ENCODE peak calls at places on chromosomes 2 and 18, in four cellular contexts. I, K, S and A are unnamed samples.

GRCh38 chr2:138708682-138709241 is 71.4 kb downstream of the NXPH2 start:
- DNase-seq in K (no peak), I (peak; percentile 29), S (no peak), A (no peak)

GRCh38 chr2:125424386-125424785 is 1231.6 kb upstream of the GYPC start:
- DNase-seq in S (no peak), K (no peak), I (no peak), A (no peak)

GRCh38 chr18:79200546-79201268 is 131.5 kb downstream of the ATP9B start:
- DNase-seq in K (peak; percentile 65), I (peak; percentile 22), S (peak; percentile 37), A (no peak)

GRCh38 chr2:227460079-227460485 is 11.9 kb upstream of the AGFG1 start:
- DNase-seq in S (no peak), I (peak; percentile 84), K (no peak), A (no peak)

GRCh38 chr2:229132236-229132635 is 138.9 kb downstream of the PID1 start:
- DNase-seq in K (peak; percentile 47), I (no peak), S (no peak), A (no peak)

GRCh38 chr2:224884188-224884587 is 158.1 kb downstream of the DOCK10 start:
- DNase-seq in K (no peak), S (no peak), I (peak; percentile 69), A (no peak)

GRCh38 chr2:133844214-133844892 is 276.1 kb upstream of the NCKAP5 start:
- DNase-seq in S (peak; percentile 33), K (peak; percentile 78), I (peak; percentile 79), A (no peak)

GRCh38 chr2:231709636-231709980 is 1.3 kb downstream of the PTMA start:
- DNase-seq in I (no peak), S (peak; percentile 45), K (peak; percentile 61), A (peak; percentile 93)

GRCh38 chr18:2981212-2981728 is 31.7 kb downstream of the LPIN2 start:
- DNase-seq in S (no peak), K (no peak), I (peak; percentile 83), A (no peak)

GRCh38 chr18:35409921-35410320 is 32.8 kb upstream of the ZNF396 start:
- DNase-seq in S (no peak), K (no peak), I (no peak), A (no peak)

GRCh38 chr2:236507393-236508085 is 62.1 kb upstream of the ACKR3 start:
- DNase-seq in K (peak; percentile 85), I (peak; percentile 30), S (peak; percentile 27), A (no peak)

GRCh38 chr18:36403896-36404824 is 106.6 kb downstream of the FHOD3 start:
- DNase-seq in I (no peak), S (no peak), K (no peak), A (no peak)

GRCh38 chr2:86513948-86514660 is 49.1 kb downstream of the CHMP3 start:
- DNase-seq in S (no peak), I (no peak), K (no peak), A (no peak)

GRCh38 chr2:100137877-100138570 is 4.4 kb downstream of the AFF3 start:
- DNase-seq in I (no peak), K (no peak), S (no peak), A (no peak)

GRCh38 chr18:31610841-31611240 is 19.2 kb downstream of the TTR start:
- DNase-seq in K (no peak), S (no peak), I (peak; percentile 22), A (no peak)

GRCh38 chr2:135916232-135916631 is 40.0 kb upstream of the MCM6 start:
- DNase-seq in S (no peak), I (peak; percentile 67), K (no peak), A (no peak)

GRCh38 chr2:3379647-3380534 is at the start of gene TRAPPC12:
- DNase-seq in K (peak; percentile 96), S (peak; percentile 84), I (peak; percentile 82), A (peak; percentile 98)
- TF ChIP-seq CTCF in K (no peak), S (peak; percentile 30), I (peak; percentile 44), A (no peak)

GRCh38 chr2:216081487-216082387 is at the start of the genes PECR and TMEM169:
- DNase-seq in S (peak; percentile 72), I (peak; percentile 47), K (peak; percentile 86), A (peak; percentile 95)

GRCh38 chr2:216083464-216084279 is 2.0 kb downstream of the TMEM169 start:
- DNase-seq in K (no peak), I (peak; percentile 53), S (no peak), A (no peak)

GRCh38 chr2:216081012-216081411 is 597 bp downstream of the PECR start:
- DNase-seq in S (no peak), K (no peak), I (no peak), A (no peak)

GRCh38 chr2:216082805-216083204 is 1.1 kb downstream of the TMEM169 start:
- DNase-seq in I (no peak), K (no peak), S (no peak), A (no peak)

GRCh38 chr2:216082388-216082733 is 642 bp downstream of the TMEM169 start:
- DNase-seq in I (no peak), K (no peak), S (no peak), A (no peak)
- TF ChIP-seq CTCF in I (no peak), K (no peak), S (no peak), A (no peak)

DNA sequence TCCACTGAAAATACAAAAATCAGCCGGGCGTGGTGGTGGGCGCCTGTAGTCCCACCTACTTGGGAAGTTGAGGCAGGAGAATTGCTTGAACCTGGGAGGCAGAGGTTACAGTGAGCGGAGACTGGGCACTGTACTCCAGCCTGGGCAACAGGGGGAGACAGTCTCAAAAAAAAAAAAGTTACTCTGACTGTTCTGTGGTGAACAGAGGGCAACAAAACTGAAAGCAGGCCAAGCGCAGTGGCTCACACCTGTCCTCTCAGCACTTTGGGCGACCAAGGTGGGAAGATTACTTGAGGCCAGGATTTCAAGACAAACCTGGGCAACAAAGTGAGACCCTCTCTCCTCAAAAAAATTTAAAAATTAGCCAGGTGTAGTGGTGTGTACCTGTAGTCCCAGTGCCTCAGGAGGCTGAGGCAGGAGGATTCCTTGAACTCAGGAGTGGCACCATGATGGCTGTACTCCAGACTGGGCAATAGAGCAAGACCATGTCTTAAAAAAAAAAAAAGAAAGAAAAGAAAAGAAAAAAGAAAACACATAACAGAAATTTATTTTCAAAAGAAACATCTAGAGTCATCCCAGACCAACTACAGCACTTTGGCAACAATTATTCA is 13.6 kb upstream of the RTN4 start:
- DNase-seq in K (no peak), I (no peak), S (no peak), A (no peak)
- TF ChIP-seq CTCF in K (no peak), I (no peak), S (no peak), A (no peak)

DNA sequence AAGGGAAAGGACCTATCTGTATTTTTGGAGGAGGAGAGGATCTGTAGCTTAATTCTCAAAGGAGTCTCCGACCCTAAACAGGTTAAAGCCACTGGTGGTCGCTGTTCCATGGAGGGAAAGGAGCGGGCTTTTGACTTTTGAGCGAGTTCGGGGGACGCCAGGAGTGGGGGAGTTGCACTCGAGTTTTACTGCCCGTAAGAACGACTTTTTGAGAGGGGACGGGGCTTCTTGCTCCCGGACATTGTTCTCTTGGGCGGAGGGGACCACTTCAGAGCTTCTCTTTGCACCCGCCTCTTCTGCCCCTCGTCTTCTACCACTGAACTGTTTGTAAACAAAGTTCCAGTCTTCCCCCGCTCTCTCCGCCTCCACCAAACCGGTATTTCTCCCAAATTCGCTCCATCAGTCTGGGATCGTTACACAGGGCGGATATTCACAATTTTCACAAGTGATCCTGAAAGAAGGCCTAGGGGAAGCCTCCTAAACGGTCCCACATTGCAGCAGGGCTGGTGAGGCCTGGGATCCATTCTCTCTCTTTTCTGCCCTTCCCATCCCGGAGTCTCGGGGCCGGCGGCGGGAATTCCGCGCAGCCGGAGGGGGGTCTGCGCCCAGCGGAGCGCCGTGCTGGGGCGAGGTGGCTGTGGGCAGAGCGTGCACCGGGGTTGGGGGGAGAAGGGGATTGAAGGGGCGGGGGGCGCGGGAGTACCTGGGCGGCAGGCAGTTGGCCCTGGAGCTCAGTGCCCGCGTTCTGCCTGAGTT is 6.6 kb downstream of the DLX2 start:
- DNase-seq in I (no peak), S (no peak), K (no peak), A (peak; percentile 82)
- TF ChIP-seq CTCF in I (peak; percentile 32), S (no peak), K (no peak), A (no peak)

GRCh38 chr2:170292415-170292814 is 114.5 kb downstream of the MYO3B start:
- DNase-seq in S (no peak), I (no peak), K (no peak), A (no peak)
- TF ChIP-seq CTCF in S (no peak), I (no peak), K (no peak), A (no peak)